ENCODE peak calls at places on chromosomes 6 and 20, in ten cellular contexts. S, M, U, F, L, X, N, T, J and H are unnamed samples.
A peak's percentile ranks its signal among the peaks of the same experiment; 100 is the strongest.

GRCh38 chr20:63658749-63659187 is 656 bp downstream of the RTEL1 start:
- DNase-seq in S (peak; percentile 58), M (no peak), U (no peak), F (peak; percentile 67), L (no peak), X (peak; percentile 77), N (no peak), T (peak; percentile 56), J (no peak), H (no peak)

GRCh38 chr6:47126647-47127339 is 84.7 kb upstream of the ADGRF1 start:
- DNase-seq in S (no peak), M (no peak), U (no peak), F (peak; percentile 73), L (no peak), X (no peak), N (no peak), T (peak; percentile 67), J (no peak), H (no peak)

GRCh38 chr6:12181481-12181880 is 108.7 kb upstream of the EDN1 start:
- DNase-seq in S (no peak), M (no peak), U (no peak), F (no peak), L (no peak), X (no peak), N (no peak), T (no peak), J (no peak), H (no peak)

GRCh38 chr20:55888655-55889054 is 116.7 kb downstream of the CBLN4 start:
- DNase-seq in S (no peak), M (no peak), U (no peak), F (no peak), L (no peak), X (no peak), N (no peak), T (no peak), J (no peak), H (peak; percentile 8)

GRCh38 chr6:143232849-143233248 is 172.2 kb downstream of the AIG1 start:
- DNase-seq in S (peak; percentile 23), M (peak; percentile 15), U (no peak), F (peak; percentile 30), L (peak; percentile 14), X (no peak), N (no peak), T (peak; percentile 28), J (no peak), H (peak; percentile 59)

GRCh38 chr6:85390775-85391174 is 59.1 kb upstream of the NT5E start:
- DNase-seq in S (no peak), M (no peak), U (no peak), F (peak; percentile 56), L (no peak), X (no peak), N (no peak), T (peak; percentile 68), J (no peak), H (no peak)

GRCh38 chr6:125236536-125237327 is 65.0 kb downstream of the HDDC2 start:
- DNase-seq in S (no peak), M (no peak), U (no peak), F (peak; percentile 30), L (no peak), X (no peak), N (no peak), T (peak; percentile 17), J (no peak), H (no peak)

GRCh38 chr6:92577077-92577719 is 842.2 kb downstream of the EPHA7 start:
- DNase-seq in S (no peak), M (no peak), U (no peak), F (peak; percentile 4), L (no peak), X (peak; percentile 34), N (no peak), T (no peak), J (no peak), H (no peak)

DNA sequence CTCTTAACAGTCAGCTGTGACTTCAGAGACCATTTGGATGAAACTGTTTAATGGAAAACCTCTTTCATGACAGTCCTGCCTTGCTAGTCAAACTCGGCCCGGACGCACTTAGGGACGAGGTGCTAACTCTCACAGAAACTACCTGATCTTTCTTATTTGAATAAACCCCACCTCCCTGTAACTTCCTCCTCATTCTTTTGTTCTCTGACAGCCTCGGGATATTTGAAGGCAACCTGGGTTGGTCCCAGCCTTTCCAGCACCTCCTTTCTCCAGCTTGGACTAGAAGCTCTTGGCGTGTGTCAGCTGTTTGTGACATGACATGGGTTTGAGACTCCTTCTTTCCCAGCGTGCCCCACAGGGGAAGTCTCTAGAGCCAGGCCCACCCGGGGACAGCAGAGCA is 175.3 kb upstream of the EXOC2 start:
- DNase-seq in S (no peak), M (no peak), U (no peak), F (no peak), L (no peak), X (no peak), N (no peak), T (no peak), J (no peak), H (no peak)
- TF ChIP-seq CTCF in S (no peak), M (no peak), U (no peak), F (no peak), L (no peak), X (no peak), N (no peak), T (no peak), J (no peak), H (no peak)

GRCh38 chr20:57947421-57948176 is 237.8 kb upstream of the PMEPA1 start:
- DNase-seq in S (no peak), M (no peak), U (no peak), F (no peak), L (no peak), X (no peak), N (no peak), T (no peak), J (no peak), H (no peak)
- TF ChIP-seq CTCF in S (no peak), M (no peak), U (no peak), F (no peak), L (no peak), X (no peak), N (no peak), T (no peak), J (no peak), H (no peak)

GRCh38 chr20:33074675-33075074 is 4.8 kb upstream of the BPIFB4 start:
- DNase-seq in S (no peak), M (no peak), U (no peak), F (no peak), L (no peak), X (no peak), N (no peak), T (no peak), J (no peak), H (no peak)

GRCh38 chr20:33079267-33079666 is at the start of gene BPIFB4:
- DNase-seq in S (no peak), M (no peak), U (no peak), F (peak; percentile 92), L (no peak), X (no peak), N (no peak), T (no peak), J (no peak), H (no peak)

GRCh38 chr20:33075281-33075680 is 4.2 kb upstream of the BPIFB4 start:
- DNase-seq in S (no peak), M (no peak), U (no peak), F (no peak), L (no peak), X (no peak), N (no peak), T (no peak), J (no peak), H (peak; percentile 49)

GRCh38 chr20:33072813-33073212 is 6.6 kb upstream of the BPIFB4 start:
- DNase-seq in S (no peak), M (no peak), U (no peak), F (no peak), L (no peak), X (no peak), N (no peak), T (no peak), J (no peak), H (no peak)

DNA sequence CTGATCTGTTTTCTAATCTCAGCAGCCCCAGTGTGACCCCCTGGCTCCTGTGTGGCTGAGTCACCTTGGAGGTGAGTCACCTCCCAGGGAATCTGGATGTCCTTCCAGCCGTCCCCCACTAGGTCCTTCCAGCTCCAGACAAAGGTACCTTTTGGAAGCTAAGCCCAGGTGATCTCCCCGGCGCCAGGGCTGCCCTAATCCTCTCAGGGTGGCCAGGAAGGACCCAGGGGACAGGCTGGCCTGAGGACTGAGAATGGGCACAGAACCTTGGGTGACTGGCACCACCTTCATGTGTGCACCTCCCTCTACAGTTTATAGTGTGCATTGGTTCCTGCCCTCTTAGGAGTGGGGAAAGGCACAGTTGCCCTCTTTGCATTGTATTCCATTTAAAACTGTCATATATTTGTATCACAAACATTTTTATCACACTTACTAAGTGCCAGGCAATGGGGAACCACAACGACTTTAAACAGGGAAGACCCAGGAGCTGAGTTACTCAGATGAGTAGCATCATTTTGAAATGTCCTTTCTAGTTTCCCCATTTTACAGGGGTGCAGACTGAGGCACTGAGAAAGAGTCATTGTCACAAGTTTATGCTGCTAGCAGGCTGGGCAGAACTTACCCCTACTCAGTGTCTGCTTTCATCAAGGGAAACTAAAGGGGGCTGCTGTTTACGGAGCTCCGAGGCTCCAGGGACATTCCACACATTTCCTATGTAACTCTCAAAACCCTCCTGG is 2.6 kb upstream of the BPIFB4 start:
- DNase-seq in S (no peak), M (peak; percentile 35), U (no peak), F (no peak), L (no peak), X (no peak), N (no peak), T (no peak), J (no peak), H (peak; percentile 60)
- TF ChIP-seq CTCF in S (no peak), M (peak; percentile 52), U (no peak), F (peak; percentile 49), L (peak; percentile 43), X (peak; percentile 8), N (no peak), T (peak; percentile 13), J (peak; percentile 9), H (peak; percentile 66)

GRCh38 chr20:34953960-34954359 is 1.6 kb downstream of the GSS start:
- DNase-seq in S (no peak), M (no peak), U (no peak), F (no peak), L (no peak), X (no peak), N (no peak), T (no peak), J (no peak), H (no peak)

GRCh38 chr20:34956751-34957472 is 1.2 kb downstream of the MYH7B start:
- DNase-seq in S (no peak), M (no peak), U (no peak), F (no peak), L (no peak), X (no peak), N (no peak), T (no peak), J (no peak), H (peak; percentile 59)

GRCh38 chr20:34954905-34955231 is 738 bp downstream of the GSS start:
- DNase-seq in S (no peak), M (peak; percentile 13), U (no peak), F (peak; percentile 38), L (peak; percentile 25), X (peak; percentile 80), N (no peak), T (no peak), J (no peak), H (no peak)

GRCh38 chr20:34955232-34956040 is at the start of the genes GSS and MYH7B:
- DNase-seq in S (peak; percentile 100), M (peak; percentile 91), U (peak; percentile 96), F (peak; percentile 99), L (peak; percentile 100), X (peak; percentile 99), N (peak; percentile 98), T (peak; percentile 97), J (peak; percentile 97), H (peak; percentile 98)

DNA sequence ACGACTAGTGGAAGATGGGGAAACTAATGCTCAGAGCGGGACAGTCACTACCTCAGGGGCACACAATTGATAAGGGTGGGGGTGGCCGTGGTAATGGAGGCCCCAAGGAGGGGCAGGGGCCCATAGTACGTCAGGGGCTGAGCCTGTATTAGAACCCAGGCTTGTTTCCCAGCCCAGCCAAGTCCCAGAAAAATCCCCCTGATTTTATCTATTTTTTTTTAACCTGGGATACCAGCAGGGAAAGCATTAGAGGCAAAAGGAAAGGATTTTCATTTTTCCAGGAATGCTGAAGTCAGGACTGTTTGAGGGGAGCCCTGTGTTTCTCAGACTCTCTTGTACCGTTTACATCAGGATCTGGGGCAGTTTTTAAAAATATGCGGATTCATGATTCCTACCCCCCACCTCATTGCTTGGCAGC is 382 bp downstream of the MYH7B start:
- DNase-seq in S (no peak), M (no peak), U (no peak), F (no peak), L (no peak), X (no peak), N (no peak), T (no peak), J (no peak), H (no peak)
- TF ChIP-seq CTCF in S (no peak), M (no peak), U (peak; percentile 23), F (no peak), L (peak; percentile 33), X (no peak), N (no peak), T (no peak), J (no peak), H (no peak)